ENCODE peak calls at places on chromosome 19, in eight cellular contexts. O, V, U, Y, T, X, G and A are unnamed samples.

GRCh38 chr19:3404324-3405260 is 38.2 kb downstream of the NFIC start:
- DNase-seq in O (no peak), V (peak), U (peak), Y (peak), T (peak), X (no peak), G (peak), A (no peak)

GRCh38 chr19:14146789-14147216 is 10.4 kb upstream of the ASF1B start:
- DNase-seq in O (no peak), V (peak), U (no peak), Y (peak), T (no peak), X (no peak), G (no peak), A (no peak)

GRCh38 chr19:33796164-33797100 is at the start of gene KCTD15:
- DNase-seq in O (peak), V (no peak), U (no peak), Y (peak), T (peak), X (peak), G (peak), A (peak)

GRCh38 chr19:13132471-13133166 is 14.6 kb downstream of the NACC1 start:
- DNase-seq in O (peak), V (peak), U (no peak), Y (peak), T (no peak), X (no peak), G (no peak), A (no peak)

GRCh38 chr19:19352823-19353222 is 32.2 kb downstream of the MAU2 start:
- DNase-seq in O (no peak), V (no peak), U (no peak), Y (no peak), T (no peak), X (no peak), G (no peak), A (no peak)

GRCh38 chr19:29172302-29172701 is 40.6 kb downstream of the UQCRFS1 start:
- DNase-seq in O (no peak), V (no peak), U (no peak), Y (no peak), T (no peak), X (no peak), G (no peak), A (no peak)

GRCh38 chr19:23070353-23070781 is 46.5 kb upstream of the ZNF730 start:
- DNase-seq in O (peak), V (peak), U (no peak), Y (peak), T (peak), X (peak), G (peak), A (no peak)

GRCh38 chr19:872266-872951 is 12.9 kb downstream of the CFD start:
- DNase-seq in O (peak), V (peak), U (no peak), Y (peak), T (no peak), X (peak), G (no peak), A (peak)

GRCh38 chr19:42532881-42533280 is 4.6 kb upstream of the CEACAM1 start:
- DNase-seq in O (no peak), V (no peak), U (no peak), Y (no peak), T (no peak), X (no peak), G (no peak), A (no peak)

GRCh38 chr19:51798958-51799310 is 4.0 kb downstream of the FPR3 start:
- DNase-seq in O (no peak), V (no peak), U (no peak), Y (no peak), T (peak), X (no peak), G (peak), A (no peak)

GRCh38 chr19:55257461-55258411 is 1.1 kb downstream of the PPP6R1 start:
- DNase-seq in O (peak), V (peak), U (no peak), Y (peak), T (no peak), X (no peak), G (no peak), A (no peak)

GRCh38 chr19:48569814-48570213 is 17.8 kb downstream of the SULT2B1 start:
- DNase-seq in O (no peak), V (peak), U (no peak), Y (no peak), T (no peak), X (no peak), G (no peak), A (no peak)

GRCh38 chr19:38317104-38317612 is 1.4 kb upstream of the YIF1B start:
- DNase-seq in O (peak), V (no peak), U (no peak), Y (no peak), T (no peak), X (no peak), G (no peak), A (no peak)

GRCh38 chr19:49588370-49589122 is 2.4 kb upstream of the PRR12 start:
- DNase-seq in O (peak), V (no peak), U (no peak), Y (no peak), T (no peak), X (no peak), G (no peak), A (no peak)

GRCh38 chr19:33815410-33816340 is 19.0 kb downstream of the KCTD15 start:
- DNase-seq in O (no peak), V (peak), U (no peak), Y (peak), T (no peak), X (no peak), G (no peak), A (no peak)

GRCh38 chr19:51576850-51577249 is 5.8 kb downstream of the ZNF175 start:
- DNase-seq in O (no peak), V (no peak), U (no peak), Y (no peak), T (no peak), X (no peak), G (no peak), A (no peak)

GRCh38 chr19:8238251-8238650 is 29.1 kb downstream of the CERS4 start:
- DNase-seq in O (no peak), V (no peak), U (no peak), Y (no peak), T (no peak), X (no peak), G (no peak), A (no peak)

GRCh38 chr19:29495971-29496441 is 29.8 kb upstream of the VSTM2B start:
- DNase-seq in O (no peak), V (no peak), U (no peak), Y (no peak), T (no peak), X (no peak), G (no peak), A (no peak)

GRCh38 chr19:47097396-47098217 is 16.0 kb downstream of the ZC3H4 start:
- DNase-seq in O (no peak), V (peak), U (no peak), Y (peak), T (peak), X (peak), G (peak), A (no peak)

GRCh38 chr19:29375429-29376093 is 150.2 kb upstream of the VSTM2B start:
- DNase-seq in O (no peak), V (no peak), U (no peak), Y (no peak), T (no peak), X (no peak), G (no peak), A (no peak)

GRCh38 chr19:408441-409005 is 424 bp downstream of the C2CD4C start:
- DNase-seq in O (no peak), V (no peak), U (no peak), Y (no peak), T (peak), X (no peak), G (no peak), A (no peak)

GRCh38 chr19:782195-783043 is 14.8 kb upstream of the PTBP1 start:
- DNase-seq in O (no peak), V (no peak), U (no peak), Y (peak), T (no peak), X (no peak), G (no peak), A (no peak)

GRCh38 chr19:50649433-50650391 is at the start of gene C19orf81:
- DNase-seq in O (no peak), V (peak), U (no peak), Y (peak), T (no peak), X (peak), G (no peak), A (no peak)

GRCh38 chr19:30450101-30450500 is 77.9 kb downstream of the ZNF536 start:
- DNase-seq in O (no peak), V (no peak), U (no peak), Y (no peak), T (peak), X (peak), G (peak), A (peak)

GRCh38 chr19:45091031-45091918 is 1.7 kb upstream of the PPP1R37 start:
- DNase-seq in O (peak), V (peak), U (peak), Y (peak), T (peak), X (peak), G (peak), A (peak)
- TF ChIP-seq CTCF in O (no peak), V (no peak), U (no peak), Y (no peak), T (no peak), X (no peak), G (no peak), A (no peak)

DNA sequence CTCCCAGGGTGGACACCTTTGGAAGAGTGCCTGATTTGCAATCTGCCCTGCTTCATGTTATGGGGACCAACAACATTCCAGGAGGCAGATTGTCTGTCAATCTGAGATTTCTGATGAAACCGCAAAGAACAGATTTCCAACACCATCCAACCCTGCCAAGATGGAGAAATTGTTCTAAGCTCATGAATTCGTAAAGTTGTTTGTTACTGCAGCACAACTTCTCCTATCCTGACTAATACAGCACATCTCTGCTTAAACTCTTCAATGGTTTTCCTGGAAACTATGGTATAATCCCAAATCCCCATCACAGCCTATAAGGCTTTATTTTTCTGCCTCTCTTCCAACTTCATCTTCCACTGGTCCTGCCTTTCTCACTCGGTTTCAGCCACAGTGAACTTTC is 210.3 kb upstream of the TSHZ3 start:
- DNase-seq in O (no peak), V (no peak), U (no peak), Y (no peak), T (no peak), X (no peak), G (no peak), A (no peak)
- TF ChIP-seq CTCF in O (no peak), V (no peak), U (no peak), Y (no peak), T (no peak), X (no peak), G (no peak), A (no peak)

GRCh38 chr19:35476149-35476548 is 14.1 kb downstream of the KRTDAP start:
- DNase-seq in O (peak), V (no peak), U (no peak), Y (no peak), T (no peak), X (no peak), G (no peak), A (no peak)
- TF ChIP-seq CTCF in O (peak), V (peak), U (no peak), Y (peak), T (no peak), X (peak), G (no peak), A (peak)

GRCh38 chr19:16117594-16118033 is 5.9 kb downstream of the RAB8A start:
- DNase-seq in O (no peak), V (no peak), U (no peak), Y (no peak), T (no peak), X (no peak), G (no peak), A (no peak)
- TF ChIP-seq CTCF in O (no peak), V (no peak), U (no peak), Y (no peak), T (no peak), X (no peak), G (no peak), A (no peak)

GRCh38 chr19:39351537-39352037 is 9.4 kb downstream of the SAMD4B start:
- DNase-seq in O (peak), V (peak), U (no peak), Y (no peak), T (no peak), X (no peak), G (no peak), A (no peak)
- TF ChIP-seq CTCF in O (peak), V (peak), U (no peak), Y (no peak), T (no peak), X (no peak), G (no peak), A (no peak)

DNA sequence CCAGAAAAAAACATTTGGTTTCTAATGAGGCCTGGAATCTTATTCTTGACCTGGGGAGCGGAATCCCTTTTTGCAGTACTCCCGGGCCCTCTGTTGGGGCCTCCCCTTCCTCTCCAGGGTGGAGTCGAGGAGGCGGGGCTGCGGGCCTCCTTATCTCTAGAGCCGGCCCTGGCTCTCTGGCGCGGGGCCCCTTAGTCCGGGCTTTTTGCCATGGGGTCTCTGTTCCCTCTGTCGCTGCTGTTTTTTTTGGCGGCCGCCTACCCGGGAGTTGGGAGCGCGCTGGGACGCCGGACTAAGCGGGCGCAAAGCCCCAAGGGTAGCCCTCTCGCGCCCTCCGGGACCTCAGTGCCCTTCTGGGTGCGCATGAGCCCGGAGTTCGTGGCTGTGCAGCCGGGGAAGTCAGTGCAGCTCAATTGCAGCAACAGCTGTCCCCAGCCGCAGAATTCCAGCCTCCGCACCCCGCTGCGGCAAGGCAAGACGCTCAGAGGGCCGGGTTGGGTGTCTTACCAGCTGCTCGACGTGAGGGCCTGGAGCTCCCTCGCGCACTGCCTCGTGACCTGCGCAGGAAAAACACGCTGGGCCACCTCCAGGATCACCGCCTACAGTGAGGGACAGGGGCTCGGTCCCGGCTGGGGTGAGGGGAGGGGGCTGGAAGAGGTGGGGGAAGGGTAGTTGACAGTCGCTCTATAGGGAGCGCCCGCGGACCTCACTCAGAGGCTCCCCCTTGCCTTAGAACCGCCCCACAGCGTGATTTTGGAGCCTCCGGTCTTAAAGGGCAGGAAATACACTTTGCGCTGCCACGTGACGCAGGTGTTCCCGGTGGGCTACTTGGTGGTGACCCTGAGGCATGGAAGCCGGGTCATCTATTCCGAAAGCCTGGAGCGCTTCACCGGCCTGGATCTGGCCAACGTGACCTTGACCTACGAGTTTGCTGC is at the start of gene ICAM4:
- DNase-seq in O (peak), V (no peak), U (no peak), Y (peak), T (peak), X (peak), G (peak), A (no peak)
- TF ChIP-seq CTCF in O (no peak), V (no peak), U (no peak), Y (no peak), T (no peak), X (no peak), G (no peak), A (no peak)